ENCODE peak calls at places on chromosomes 3 and 15, in six cellular contexts. R is sigmoid colon, G is fibroblast of pulmonary artery, L is upper lobe of left lung, J is tibial artery, D is AG04449. Y is an unnamed sample.

GRCh38 chr3:13019706-13020105 is 53.5 kb downstream of the IQSEC1 start:
- DNase-seq in D (no peak), J (peak; percentile 65), R (peak; percentile 68), G (no peak), L (no peak), Y (no peak)

GRCh38 chr3:17643691-17644090 is 98.7 kb downstream of the TBC1D5 start:
- DNase-seq in G (peak; percentile 69), J (no peak), R (no peak), D (peak; percentile 60), L (no peak), Y (peak; percentile 56)

GRCh38 chr3:143612541-143612940 is 235.7 kb downstream of the SLC9A9 start:
- DNase-seq in G (no peak), D (no peak), R (no peak), J (no peak), L (no peak), Y (no peak)

GRCh38 chr3:140972833-140973232 is 31.2 kb downstream of the SLC25A36 start:
- DNase-seq in D (no peak), G (peak; percentile 35), J (no peak), L (no peak), R (no peak), Y (no peak)

GRCh38 chr3:190854062-190854461 is 8.4 kb downstream of the GMNC start:
- DNase-seq in J (no peak), G (no peak), R (no peak), L (no peak), D (no peak), Y (no peak)

GRCh38 chr15:66981746-66982145 is 83.7 kb upstream of the SMAD3 start:
- DNase-seq in D (no peak), G (no peak), L (no peak), J (no peak), R (no peak), Y (no peak)

GRCh38 chr15:69719527-69719926 is 266.9 kb downstream of the RPLP1 start:
- DNase-seq in L (peak; percentile 72), R (no peak), G (peak; percentile 50), D (no peak), J (no peak), Y (no peak)

GRCh38 chr15:77187751-77188464 is 117.0 kb upstream of the TSPAN3 start:
- DNase-seq in L (peak; percentile 52), J (no peak), R (no peak), D (no peak), G (peak; percentile 86), Y (peak; percentile 59)

GRCh38 chr15:32856753-32857152 is 138.9 kb downstream of the GREM1 start:
- DNase-seq in R (no peak), L (no peak), G (no peak), D (no peak), J (no peak), Y (no peak)

GRCh38 chr3:44929782-44930181 is 46.2 kb downstream of the ZDHHC3 start:
- DNase-seq in L (no peak), D (no peak), J (no peak), G (no peak), R (no peak), Y (no peak)

GRCh38 chr15:34049096-34049495 is 10.1 kb upstream of the AVEN start:
- DNase-seq in G (peak; percentile 92), R (no peak), L (no peak), D (peak; percentile 44), J (no peak), Y (peak; percentile 57)

GRCh38 chr3:141368925-141369794 is 856 bp downstream of the ZBTB38 start:
- DNase-seq in L (no peak), D (no peak), J (no peak), G (peak; percentile 89), R (no peak), Y (peak; percentile 45)

GRCh38 chr3:186540444-186541226 is 3.5 kb downstream of the CRYGS start:
- DNase-seq in L (peak; percentile 78), D (peak; percentile 21), G (peak; percentile 76), J (peak; percentile 76), R (peak; percentile 82), Y (peak; percentile 56)

GRCh38 chr15:65991721-65992472 is 122.6 kb downstream of the RAB11A start:
- DNase-seq in G (no peak), L (no peak), R (no peak), D (no peak), J (no peak), Y (no peak)

GRCh38 chr3:81308296-81308695 is 453.1 kb downstream of the GBE1 start:
- DNase-seq in R (no peak), J (no peak), G (peak; percentile 59), D (peak; percentile 16), L (no peak), Y (peak; percentile 39)

GRCh38 chr15:98649621-98649995 is 1.3 kb downstream of the IGF1R start:
- DNase-seq in J (peak; percentile 73), R (peak; percentile 74), L (peak; percentile 45), D (no peak), G (peak; percentile 36), Y (no peak)
- TF ChIP-seq CTCF in J (peak; percentile 43), R (peak; percentile 31), L (no peak), D (no peak), G (peak; percentile 14), Y (no peak)

DNA sequence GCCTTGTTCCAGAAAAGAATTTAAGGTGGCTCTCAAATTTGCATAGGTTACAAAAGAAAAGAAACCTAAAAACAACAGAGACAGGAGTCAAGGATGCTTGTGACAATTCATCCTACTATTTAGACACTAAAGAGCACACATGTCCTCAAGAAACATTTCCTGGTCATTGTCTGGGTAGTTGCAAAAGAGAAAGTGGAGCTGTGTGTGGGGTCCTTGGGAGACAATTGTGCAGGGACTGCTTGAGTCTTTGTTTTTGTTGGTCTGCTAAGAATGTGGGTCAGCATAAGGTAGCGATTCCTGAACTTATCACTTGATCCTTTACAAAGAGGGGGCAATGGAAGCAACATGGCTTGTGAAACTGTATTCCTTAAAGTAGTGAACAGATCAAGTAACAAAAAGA is 185.3 kb downstream of the KCNAB1 start:
- DNase-seq in G (no peak), L (no peak), R (no peak), D (no peak), J (no peak), Y (no peak)
- H3K4me3 ChIP-seq in G (no peak overlapping the region), L (no peak overlapping the region), R (no peak overlapping the region), D (no peak overlapping the region), J (no peak overlapping the region), Y (no peak overlapping the region)

GRCh38 chr15:78808550-78808949 is 2.7 kb downstream of the ADAMTS7 start:
- DNase-seq in D (no peak), L (no peak), R (no peak), G (peak; percentile 59), J (no peak), Y (peak; percentile 77)
- TF ChIP-seq CTCF in D (peak; percentile 40), L (peak; percentile 31), R (no peak), G (peak; percentile 57), J (no peak), Y (peak; percentile 28)

DNA sequence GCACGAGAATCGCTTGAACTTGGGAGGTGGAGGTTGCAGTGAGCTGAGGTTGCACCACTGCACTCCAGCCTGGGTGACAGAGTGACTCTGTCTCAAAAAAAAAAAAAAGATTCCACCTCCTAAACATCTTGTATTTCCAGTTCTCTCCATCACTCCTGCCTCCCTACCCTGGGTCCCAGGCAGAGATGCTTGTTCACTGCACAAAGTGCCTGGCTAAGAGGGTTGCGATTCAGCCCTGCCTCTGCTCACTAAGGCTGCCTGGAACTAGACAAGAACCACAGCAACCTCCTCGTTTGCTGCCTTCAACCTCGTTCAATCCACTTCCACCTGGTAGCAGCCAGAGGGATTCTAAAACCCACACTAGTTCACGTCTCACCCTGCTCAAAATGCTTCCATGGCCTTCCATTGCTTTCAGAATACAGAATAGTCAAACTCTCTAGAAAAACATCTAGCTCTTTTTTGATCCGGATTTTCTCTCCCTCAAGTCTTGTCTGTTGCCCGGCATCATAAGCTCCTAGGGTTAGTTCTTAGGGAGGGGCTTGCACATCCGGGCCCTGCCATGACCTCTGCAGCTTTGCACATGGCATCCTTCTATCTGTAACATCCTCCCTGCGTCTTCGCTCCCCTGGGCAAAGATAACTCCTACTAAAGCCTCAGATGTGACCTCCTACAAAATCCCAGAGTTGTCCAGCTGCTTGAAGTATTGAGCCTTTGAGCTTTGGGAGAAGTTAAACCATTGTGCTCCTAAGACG is 1.0 kb upstream of the MCM2 start:
- DNase-seq in R (no peak), D (no peak), G (no peak), L (no peak), J (no peak), Y (no peak)
- H3K4me3 ChIP-seq in R (peak overlapping the region; percentile 63), D (no peak overlapping the region), G (no peak overlapping the region), L (no peak overlapping the region), J (peak overlapping the region; percentile 55), Y (no peak overlapping the region)

GRCh38 chr15:85543741-85544155 is 163.3 kb downstream of the AKAP13 start:
- DNase-seq in D (no peak), J (peak; percentile 78), R (peak; percentile 88), G (no peak), L (peak; percentile 97), Y (no peak)
- TF ChIP-seq CTCF in D (no peak), J (no peak), R (no peak), G (no peak), L (peak; percentile 41), Y (no peak)

GRCh38 chr3:129576514-129577345 is 29.7 kb downstream of the PLXND1 start:
- DNase-seq in L (peak; percentile 81), J (no peak), R (peak; percentile 84), D (no peak), G (no peak), Y (no peak)
- H3K4me3 ChIP-seq in L (no peak overlapping the region), J (no peak overlapping the region), R (no peak overlapping the region), D (no peak overlapping the region), G (no peak overlapping the region), Y (no peak overlapping the region)